ENCODE peak calls at places on chromosomes 7 and 10, in eight cellular contexts. A is GM13976, V is NCI-H2081 treated with DMSO at 0.1 percent for 48 hours, B is ELR, T is GM12864, U is nephron progenitor cell, M is HepG2, O is M059J. K is an unnamed sample.

GRCh38 chr7:82410461-82410860 is 33.1 kb downstream of the CACNA2D1 start:
- DNase-seq in A (no peak), V (peak; percentile 73), B (no peak), T (no peak), U (no peak), M (no peak), O (no peak), K (no peak)

GRCh38 chr7:37382546-37383088 is 66.0 kb downstream of the ELMO1 start:
- DNase-seq in A (no peak), V (no peak), B (no peak), T (no peak), U (no peak), M (no peak), O (no peak), K (no peak)

GRCh38 chr7:150406565-150407421 is 27.7 kb downstream of the ZNF775 start:
- DNase-seq in A (peak; percentile 57), V (no peak), B (no peak), T (peak; percentile 59), U (no peak), M (peak; percentile 80), O (peak; percentile 25), K (peak; percentile 86)

GRCh38 chr7:135391514-135391913 is 118.4 kb downstream of the CNOT4 start:
- DNase-seq in A (no peak), V (no peak), B (no peak), T (no peak), U (no peak), M (no peak), O (no peak), K (no peak)

GRCh38 chr10:13715091-13715490 is 128.3 kb downstream of the PRPF18 start:
- DNase-seq in A (no peak), V (no peak), B (no peak), T (no peak), U (no peak), M (no peak), O (no peak), K (no peak)

GRCh38 chr10:65675236-65675635 is 1250.6 kb upstream of the LRRTM3 start:
- DNase-seq in A (no peak), V (no peak), B (no peak), T (no peak), U (no peak), M (peak; percentile 59), O (no peak), K (no peak)

GRCh38 chr7:88842217-88842616 is 46.7 kb upstream of the TEX47 start:
- DNase-seq in A (no peak), V (no peak), B (no peak), T (no peak), U (no peak), M (no peak), O (no peak), K (no peak)

GRCh38 chr10:97514344-97514743 is 15.6 kb downstream of the UBTD1 start:
- DNase-seq in A (no peak), V (no peak), B (no peak), T (no peak), U (no peak), M (no peak), O (no peak), K (no peak)

GRCh38 chr10:44363716-44364115 is 21.2 kb downstream of the CXCL12 start:
- DNase-seq in A (no peak), V (no peak), B (no peak), T (no peak), U (no peak), M (no peak), O (no peak), K (no peak)

GRCh38 chr7:86933295-86933845 is 126.1 kb downstream of the ELAPOR2 start:
- DNase-seq in A (no peak), V (no peak), B (no peak), T (no peak), U (no peak), M (no peak), O (no peak), K (no peak)

GRCh38 chr7:51025668-51026067 is 243.0 kb upstream of the GRB10 start:
- DNase-seq in A (no peak), V (no peak), B (no peak), T (no peak), U (no peak), M (no peak), O (no peak), K (no peak)

GRCh38 chr7:104972510-104972909 is 41.5 kb upstream of the KMT2E start:
- DNase-seq in A (no peak), V (no peak), B (peak; percentile 76), T (no peak), U (no peak), M (no peak), O (peak; percentile 62), K (no peak)

GRCh38 chr7:55733584-55733983 is 129.0 kb downstream of the SEPTIN14 start:
- DNase-seq in A (no peak), V (no peak), B (no peak), T (no peak), U (no peak), M (no peak), O (peak; percentile 46), K (no peak)

GRCh38 chr10:107611101-107611500 is 446.6 kb upstream of the SORCS1 start:
- DNase-seq in A (no peak), V (no peak), B (peak; percentile 14), T (no peak), U (no peak), M (no peak), O (no peak), K (no peak)